ENCODE peak calls at places on chromosome 21, in five cellular contexts. N is transverse colon, V is dorsolateral prefrontal cortex, T is suprapubic skin, L is adrenal gland. Y is an unnamed sample.
A peak's percentile ranks its signal among the peaks of the same experiment; 100 is the strongest.

GRCh38 chr21:44732956-44733355 is 21.6 kb upstream of the TSPEAR start:
- DNase-seq in N (no peak), V (no peak), T (peak; percentile 64), L (no peak), Y (no peak)

GRCh38 chr21:26557106-26557505 is 16.0 kb downstream of the CYYR1 start:
- DNase-seq in N (no peak), V (no peak), T (no peak), L (no peak), Y (no peak)

GRCh38 chr21:14762309-14762708 is 216.2 kb upstream of the SAMSN1 start:
- DNase-seq in N (no peak), V (no peak), T (no peak), L (no peak), Y (no peak)

GRCh38 chr21:33033961-33034413 is 8.3 kb downstream of the OLIG2 start:
- DNase-seq in N (no peak), V (no peak), T (no peak), L (no peak), Y (no peak)

GRCh38 chr21:36830041-36830440 is 131.1 kb downstream of the SIM2 start:
- DNase-seq in N (no peak), V (no peak), T (no peak), L (no peak), Y (no peak)

GRCh38 chr21:43864806-43865470 is at the start of gene AGPAT3:
- DNase-seq in N (no peak), V (peak; percentile 25), T (no peak), L (no peak), Y (peak; percentile 26)

GRCh38 chr21:40929833-40930232 is 82.9 kb upstream of the DSCAM start:
- DNase-seq in N (no peak), V (no peak), T (no peak), L (no peak), Y (no peak)

GRCh38 chr21:37792046-37792445 is 124.2 kb downstream of the KCNJ6 start:
- DNase-seq in N (no peak), V (no peak), T (no peak), L (no peak), Y (no peak)

GRCh38 chr21:42302292-42302650 is 12.9 kb downstream of the TFF3 start:
- DNase-seq in N (peak; percentile 6), V (no peak), T (no peak), L (no peak), Y (no peak)

GRCh38 chr21:36813071-36813470 is 114.2 kb downstream of the SIM2 start:
- DNase-seq in N (no peak), V (no peak), T (no peak), L (no peak), Y (no peak)

GRCh38 chr21:34157456-34158025 is 84.2 kb downstream of the MRPS6 start:
- DNase-seq in N (no peak), V (no peak), T (no peak), L (no peak), Y (no peak)

GRCh38 chr21:46210378-46211136 is 18.0 kb downstream of the LSS start:
- DNase-seq in N (no peak), V (peak; percentile 26), T (no peak), L (peak; percentile 13), Y (no peak)

GRCh38 chr21:15731243-15731613 is 1.4 kb downstream of the USP25 start:
- DNase-seq in N (no peak), V (no peak), T (no peak), L (no peak), Y (no peak)

GRCh38 chr21:35801388-35801787 is 258.9 kb downstream of the SETD4 start:
- DNase-seq in N (no peak), V (no peak), T (no peak), L (no peak), Y (no peak)

GRCh38 chr21:15160136-15160535 is 95.3 kb upstream of the NRIP1 start:
- DNase-seq in N (no peak), V (no peak), T (no peak), L (no peak), Y (no peak)

GRCh38 chr21:38438476-38438893 is 59.8 kb downstream of the ERG start:
- DNase-seq in N (no peak), V (no peak), T (no peak), L (peak; percentile 67), Y (peak; percentile 55)

GRCh38 chr21:33551664-33552063 is 8.8 kb downstream of the SON start:
- DNase-seq in N (no peak), V (no peak), T (no peak), L (no peak), Y (no peak)

GRCh38 chr21:37264808-37265207 is 2.3 kb downstream of the VPS26C start:
- DNase-seq in N (no peak), V (no peak), T (no peak), L (no peak), Y (no peak)

GRCh38 chr21:18725653-18726052 is 322.1 kb upstream of the TMPRSS15 start:
- DNase-seq in N (no peak), V (no peak), T (no peak), L (no peak), Y (no peak)

GRCh38 chr21:31282095-31282709 is 61.9 kb downstream of the TIAM1 start:
- DNase-seq in N (peak; percentile 8), V (no peak), T (no peak), L (peak; percentile 17), Y (peak; percentile 74)

GRCh38 chr21:45988366-45989347 is 7.1 kb downstream of the COL6A1 start:
- DNase-seq in N (no peak), V (no peak), T (peak; percentile 75), L (peak; percentile 11), Y (peak; percentile 72)

GRCh38 chr21:45509566-45510465 is 32.4 kb downstream of the SLC19A1 start:
- DNase-seq in N (no peak), V (no peak), T (peak; percentile 79), L (peak; percentile 15), Y (no peak)

GRCh38 chr21:45592208-45592619 is 50.0 kb upstream of the SLC19A1 start:
- DNase-seq in N (peak; percentile 18), V (peak; percentile 3), T (peak; percentile 50), L (no peak), Y (no peak)

GRCh38 chr21:46621457-46622182 is 13.9 kb upstream of the PRMT2 start:
- DNase-seq in N (no peak), V (peak; percentile 85), T (no peak), L (no peak), Y (peak; percentile 62)

GRCh38 chr21:44880762-44881585 is 7.5 kb upstream of the PTTG1IP start:
- DNase-seq in N (no peak), V (no peak), T (no peak), L (no peak), Y (no peak)

GRCh38 chr21:16424331-16424749 is 694.6 kb downstream of the USP25 start:
- DNase-seq in N (no peak), V (no peak), T (no peak), L (no peak), Y (no peak)

GRCh38 chr21:45276620-45277019 is 11.1 kb downstream of the POFUT2 start:
- DNase-seq in N (no peak), V (peak; percentile 25), T (peak; percentile 78), L (peak; percentile 12), Y (no peak)

GRCh38 chr21:35927262-35927661 is 133.1 kb downstream of the SETD4 start:
- DNase-seq in N (no peak), V (no peak), T (no peak), L (no peak), Y (no peak)

GRCh38 chr21:26965567-26966359 is 1.1 kb downstream of the ADAMTS5 start:
- DNase-seq in N (peak; percentile 21), V (peak; percentile 29), T (peak; percentile 81), L (no peak), Y (peak; percentile 63)

GRCh38 chr21:28953247-28953646 is 39.4 kb downstream of the LTN1 start:
- DNase-seq in N (no peak), V (no peak), T (no peak), L (no peak), Y (no peak)

GRCh38 chr21:42556960-42557359 is 43.3 kb downstream of the SLC37A1 start:
- DNase-seq in N (peak; percentile 8), V (peak; percentile 26), T (no peak), L (peak; percentile 10), Y (peak; percentile 33)

GRCh38 chr21:46661211-46661625 is 25.7 kb downstream of the PRMT2 start:
- DNase-seq in N (peak; percentile 42), V (peak; percentile 69), T (no peak), L (peak; percentile 57), Y (peak; percentile 68)

Y was measured in testis.